ENCODE peak calls at places on chromosomes 13 and 19, in eight cellular contexts. U is transverse colon, Y is heart left ventricle, H is IMR-90, L is body of pancreas, A is upper lobe of left lung, C is A549, R is ovary. Q is an unnamed sample. For H3K4me1, the result is how much of the 10 kb centered on the place peaks cover.

GRCh38 chr13:80382576-80382975 is 41.6 kb upstream of the SPRY2 start:
- DNase-seq in R (no peak), U (no peak), H (no peak), C (no peak), Y (no peak), L (no peak), A (no peak), Q (no peak)

GRCh38 chr13:112722433-112723250 is 32.8 kb downstream of the ATP11A start:
- DNase-seq in A (no peak), Y (peak), R (peak), C (peak), H (peak), L (peak), U (no peak), Q (no peak)

GRCh38 chr19:35225951-35226350 is 2.6 kb downstream of the FAM187B start:
- DNase-seq in C (no peak), L (no peak), Y (no peak), A (no peak), H (no peak), U (no peak), R (no peak), Q (no peak)

GRCh38 chr19:13723206-13723605 is 41.1 kb upstream of the MRI1 start:
- DNase-seq in Y (no peak), U (no peak), H (peak), A (no peak), C (peak), R (no peak), L (no peak), Q (no peak)

GRCh38 chr13:73608731-73609485 is 525.3 kb downstream of the KLF12 start:
- DNase-seq in H (no peak), L (no peak), A (no peak), R (no peak), C (no peak), U (no peak), Y (no peak), Q (no peak)

GRCh38 chr13:111912453-111912866 is 154.5 kb upstream of the SOX1 start:
- DNase-seq in A (no peak), R (no peak), U (no peak), L (no peak), Y (no peak), C (no peak), H (no peak), Q (peak)

GRCh38 chr13:43307921-43308433 is 284.6 kb downstream of the DNAJC15 start:
- DNase-seq in H (peak), U (peak), A (no peak), R (peak), Y (peak), L (peak), C (peak), Q (peak)

GRCh38 chr19:40549007-40549708 is 27.5 kb upstream of the SHKBP1 start:
- DNase-seq in R (peak), H (peak), U (peak), L (peak), Y (peak), C (peak), A (peak), Q (no peak)

GRCh38 chr13:114202581-114202980 is 23.5 kb downstream of the CFAP97D2 start:
- DNase-seq in Y (no peak), H (no peak), L (no peak), A (no peak), R (no peak), U (no peak), C (no peak), Q (no peak)

GRCh38 chr13:48560657-48561337 is 27.9 kb upstream of the RCBTB2 start:
- DNase-seq in R (no peak), L (no peak), U (no peak), H (no peak), C (no peak), Y (no peak), A (no peak), Q (no peak)

GRCh38 chr13:21637296-21637695 is 33.3 kb upstream of the MICU2 start:
- DNase-seq in H (peak), C (peak), R (no peak), U (peak), A (peak), Y (no peak), L (peak), Q (no peak)

GRCh38 chr13:98944336-98944735 is 33.5 kb downstream of the DOCK9 start:
- DNase-seq in A (no peak), H (no peak), Y (no peak), R (no peak), U (no peak), C (no peak), L (no peak), Q (no peak)

GRCh38 chr13:43514326-43514725 is 272.4 kb downstream of the ENOX1 start:
- DNase-seq in A (no peak), C (no peak), H (no peak), U (no peak), R (no peak), L (no peak), Y (no peak), Q (no peak)

GRCh38 chr13:36028359-36028758 is 102.8 kb downstream of the DCLK1 start:
- DNase-seq in L (no peak), U (no peak), R (no peak), A (no peak), H (no peak), C (no peak), Y (no peak), Q (no peak)

GRCh38 chr19:1690570-1691307 is 38.3 kb upstream of the TCF3 start:
- DNase-seq in C (no peak), R (no peak), L (peak), Y (no peak), A (peak), U (peak), H (no peak), Q (no peak)

GRCh38 chr19:58520257-58520599 is 618 bp upstream of the ZBTB45 start:
- DNase-seq in C (no peak), A (no peak), H (no peak), R (no peak), U (no peak), L (no peak), Y (no peak), Q (no peak)

GRCh38 chr19:43809762-43810696 is 7.8 kb upstream of the LYPD5 start:
- DNase-seq in R (no peak), H (peak), Y (no peak), L (no peak), C (peak), A (no peak), U (no peak), Q (no peak)

GRCh38 chr13:20559659-20560356 is 7.1 kb upstream of the IFT88 start:
- DNase-seq in Y (no peak), R (no peak), U (no peak), L (no peak), C (no peak), H (no peak), A (no peak), Q (no peak)

GRCh38 chr19:54262066-54262465 is 5.0 kb upstream of the LILRB5 start:
- DNase-seq in U (no peak), H (no peak), R (no peak), L (no peak), A (no peak), Y (no peak), C (no peak), Q (no peak)

GRCh38 chr13:81142306-81142999 is 801.5 kb upstream of the SPRY2 start:
- DNase-seq in H (no peak), L (no peak), C (no peak), Y (no peak), A (no peak), U (no peak), R (no peak), Q (no peak)

GRCh38 chr13:55345197-55345596 is 1795.5 kb upstream of the PRR20A start:
- DNase-seq in C (no peak), A (no peak), R (no peak), U (no peak), L (no peak), H (no peak), Y (no peak), Q (no peak)

GRCh38 chr13:112097770-112098169 is 30.8 kb downstream of the SOX1 start:
- DNase-seq in Y (no peak), H (no peak), R (no peak), L (no peak), A (no peak), C (no peak), U (no peak), Q (no peak)

GRCh38 chr13:110562696-110563462 is 1.4 kb upstream of the RAB20 start:
- DNase-seq in R (no peak), L (no peak), Y (no peak), U (no peak), A (no peak), C (no peak), H (no peak), Q (no peak)

GRCh38 chr13:110566201-110566600 is 4.7 kb upstream of the RAB20 start:
- DNase-seq in R (no peak), H (no peak), L (no peak), Y (no peak), A (no peak), U (no peak), C (no peak), Q (no peak)

GRCh38 chr13:110563463-110563774 is 1.9 kb upstream of the RAB20 start:
- DNase-seq in L (no peak), A (no peak), R (no peak), H (no peak), Y (no peak), U (no peak), C (no peak), Q (no peak)

GRCh38 chr13:110564472-110564985 is 3.0 kb upstream of the RAB20 start:
- DNase-seq in Y (no peak), U (no peak), A (no peak), L (no peak), C (no peak), R (no peak), H (no peak), Q (no peak)

GRCh38 chr13:110565296-110565695 is 3.8 kb upstream of the RAB20 start:
- DNase-seq in H (no peak), R (no peak), C (no peak), A (no peak), L (no peak), U (no peak), Y (no peak), Q (no peak)
- TF ChIP-seq CTCF in H (peak), R (no peak), C (no peak), A (no peak), L (peak), U (no peak), Y (no peak), Q (no peak)

GRCh38 chr19:48329167-48329891 is 4.0 kb downstream of the EMP3 start:
- DNase-seq in A (no peak), H (peak), R (no peak), Y (no peak), L (peak), C (no peak), U (peak), Q (no peak)
- H3K4me1 ChIP-seq in A (half or more), H (under half), R (under half), Y (under half), L (half or more), C (under half), U (under half), Q (under half)

DNA sequence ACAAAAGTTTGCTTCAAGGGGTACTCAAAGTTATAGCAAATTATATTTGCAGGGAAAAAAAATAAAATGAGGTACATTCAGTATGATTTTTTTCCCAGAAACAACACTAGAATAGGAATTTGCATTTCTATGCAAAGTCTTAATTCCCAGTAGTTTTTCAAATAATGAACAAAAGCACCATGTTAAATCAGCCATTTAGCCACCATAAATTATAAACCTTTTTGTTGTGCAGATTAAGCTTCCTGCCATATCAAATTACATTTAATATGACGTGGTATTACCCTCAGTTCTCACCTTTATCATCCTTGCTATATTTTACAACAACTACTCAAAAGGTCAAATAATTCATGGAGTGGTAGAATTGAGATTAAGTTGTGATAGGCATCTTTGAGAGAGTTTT is 136.6 kb upstream of the FRY start:
- DNase-seq in Y (no peak), U (no peak), H (no peak), L (no peak), C (no peak), R (no peak), A (no peak), Q (no peak)
- TF ChIP-seq POLR2A in Y (no peak), U (no peak), H (no peak), L (no peak), C (no peak), R (no peak), A (no peak), Q (no peak)

DNA sequence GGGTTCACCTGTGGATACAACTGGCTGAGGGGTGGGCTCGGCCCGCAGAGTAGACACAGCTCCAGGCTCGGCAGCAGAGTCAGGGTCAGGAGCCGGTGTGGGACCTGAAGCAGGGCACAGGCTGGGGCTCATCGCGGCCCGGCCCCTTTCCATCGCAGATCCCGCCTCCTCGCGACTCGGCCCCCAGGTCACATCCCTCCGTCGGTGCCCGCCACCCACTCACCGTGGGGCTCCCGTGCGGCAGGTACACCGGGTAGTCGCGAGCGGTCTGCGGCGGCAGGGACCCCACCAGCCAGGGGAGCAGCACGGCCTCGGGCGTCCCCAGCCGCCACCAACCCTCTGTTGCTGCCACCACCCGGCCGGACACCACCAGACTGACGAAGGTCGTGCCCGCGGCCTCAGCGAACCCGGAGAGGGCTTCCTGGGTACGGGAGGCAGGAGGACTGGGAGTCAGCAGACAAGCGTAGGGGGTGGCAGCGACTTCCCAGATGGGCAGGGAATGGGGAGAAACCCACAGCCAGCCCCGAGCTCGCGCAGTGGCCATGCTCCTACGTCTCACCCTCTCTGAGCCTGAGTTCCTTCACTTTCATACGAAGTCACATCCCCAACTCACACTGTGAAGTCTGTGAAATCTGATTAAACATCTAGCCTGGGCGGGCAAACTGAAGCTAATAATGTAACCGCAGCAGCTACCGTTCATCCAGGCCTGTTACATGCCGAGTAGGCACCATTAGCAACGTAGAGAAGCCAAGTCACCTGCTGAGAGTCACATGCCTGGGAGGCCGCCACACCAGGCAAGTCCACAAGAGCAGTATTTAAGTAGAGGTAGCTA is 3.7 kb downstream of the FUZ start:
- DNase-seq in C (peak), L (peak), U (peak), A (peak), H (no peak), R (peak), Y (peak), Q (peak)
- TF ChIP-seq CTCF in C (peak), L (peak), U (no peak), A (no peak), H (no peak), R (no peak), Y (no peak), Q (no peak)

GRCh38 chr13:45436332-45436731 is 18.2 kb upstream of the SLC25A30 start:
- DNase-seq in U (no peak), A (no peak), R (no peak), Y (no peak), C (no peak), L (no peak), H (no peak), Q (no peak)

GRCh38 chr13:45432737-45433380 is 14.7 kb upstream of the SLC25A30 start:
- DNase-seq in R (no peak), H (no peak), A (no peak), U (no peak), C (no peak), Y (no peak), L (no peak), Q (no peak)

GRCh38 chr13:45436953-45437352 is 18.8 kb upstream of the SLC25A30 start:
- DNase-seq in L (no peak), R (no peak), U (no peak), Y (no peak), H (no peak), C (no peak), A (no peak), Q (no peak)

GRCh38 chr13:45433381-45433790 is 15.2 kb upstream of the SLC25A30 start:
- DNase-seq in H (no peak), R (no peak), A (no peak), Y (no peak), L (no peak), C (no peak), U (no peak), Q (no peak)

GRCh38 chr13:45434556-45435371 is 16.6 kb upstream of the SLC25A30 start:
- DNase-seq in R (no peak), H (no peak), L (no peak), A (no peak), Y (no peak), U (peak), C (no peak), Q (no peak)
- H3K4me1 ChIP-seq in R (under half), H (under half), L (under half), A (under half), Y (under half), U (under half), C (under half), Q (under half)

GRCh38 chr19:506404-507285 is 652 bp upstream of the TPGS1 start:
- DNase-seq in L (peak), U (peak), H (peak), C (peak), R (peak), Y (peak), A (peak), Q (peak)
- TF ChIP-seq POLR2A in L (peak), U (no peak), H (no peak), C (peak), R (peak), Y (peak), A (no peak), Q (no peak)

GRCh38 chr19:3365447-3366103 is 808 bp upstream of the NFIC start:
- DNase-seq in A (peak), H (peak), Y (peak), L (peak), C (peak), U (peak), R (peak), Q (peak)

GRCh38 chr19:3366104-3366760 is at the start of gene NFIC:
- DNase-seq in U (peak), H (peak), R (peak), C (peak), A (peak), Y (peak), L (peak), Q (peak)

GRCh38 chr19:3363841-3364500 is 2.4 kb upstream of the NFIC start:
- DNase-seq in A (no peak), L (no peak), C (no peak), U (no peak), R (no peak), Y (no peak), H (no peak), Q (no peak)

GRCh38 chr19:3364501-3364858 is 1.9 kb upstream of the NFIC start:
- DNase-seq in A (no peak), R (no peak), L (no peak), C (no peak), Y (no peak), H (no peak), U (no peak), Q (no peak)

DNA sequence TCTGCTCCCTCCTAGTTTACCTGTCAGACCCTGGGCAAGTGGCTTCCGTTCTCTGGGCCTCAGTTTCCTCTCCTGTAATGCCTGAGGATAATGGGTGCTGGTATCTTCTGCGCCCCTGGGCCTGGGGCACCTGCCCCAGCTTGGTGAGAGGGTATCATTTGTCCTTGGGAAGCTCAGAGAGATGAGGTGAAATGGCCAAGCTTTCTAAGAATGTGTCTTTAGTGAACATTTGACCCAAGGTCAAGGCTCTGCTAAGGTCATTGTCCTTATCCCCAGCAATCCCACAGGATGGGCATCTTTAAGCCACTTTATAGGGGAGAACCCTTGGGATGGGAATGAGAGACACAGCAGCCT is 1.3 kb upstream of the NFIC start:
- DNase-seq in H (no peak), C (no peak), L (no peak), Y (no peak), A (no peak), U (no peak), R (no peak), Q (no peak)
- TF ChIP-seq CTCF in H (no peak), C (no peak), L (no peak), Y (no peak), A (no peak), U (no peak), R (no peak), Q (no peak)

Q was measured in breast epithelium.